ENCODE peak calls at places on chromosomes 11 and 22, in nine cellular contexts. S is hypothalamus; K is dorsolateral prefrontal cortex; C is posterior cingulate gyrus; R is stimulated activated CD8-positive, alpha-beta memory T cell treated with anti-CD3 and anti-CD28 coated beads, Interleukin-7, amount 100 ng/mL, for 1 hour; V is NCI-H774; D is CD8-positive, alpha-beta T cell; M is amygdala; Z is fibroblast of villous mesenchyme. J is an unnamed sample.

GRCh38 chr11:111793863-111794262 is 27.7 kb upstream of the PPP2R1B start:
- DNase-seq in S (no peak), K (no peak), C (no peak), R (no peak), V (no peak), D (no peak), M (no peak), Z (peak; percentile 19), J (no peak)

GRCh38 chr22:46969961-46970360 is 207.5 kb downstream of the TBC1D22A start:
- DNase-seq in S (no peak), K (no peak), C (no peak), R (no peak), V (no peak), D (no peak), M (no peak), Z (no peak), J (no peak)

GRCh38 chr11:17986007-17986710 is 26.7 kb downstream of the SERGEF start:
- DNase-seq in S (no peak), K (no peak), C (no peak), R (no peak), V (no peak), D (no peak), M (no peak), Z (peak; percentile 69), J (no peak)

GRCh38 chr11:6357222-6357621 is 33.1 kb upstream of the SMPD1 start:
- DNase-seq in S (no peak), K (peak; percentile 81), C (peak; percentile 89), R (no peak), V (no peak), D (no peak), M (no peak), Z (peak; percentile 76), J (no peak)

GRCh38 chr11:69216609-69217008 is 60.9 kb downstream of the SMIM38 start:
- DNase-seq in S (no peak), K (no peak), C (peak; percentile 50), R (no peak), V (no peak), D (no peak), M (no peak), Z (no peak), J (no peak)

GRCh38 chr11:47395225-47396048 is 13.0 kb upstream of the SLC39A13 start:
- DNase-seq in S (no peak), K (no peak), C (peak; percentile 68), R (no peak), V (no peak), D (no peak), M (no peak), Z (no peak), J (no peak)

GRCh38 chr11:2301631-2302272 is at the start of the genes C11orf21 and TSPAN32:
- DNase-seq in S (no peak), K (peak; percentile 36), C (no peak), R (no peak), V (no peak), D (peak; percentile 48), M (no peak), Z (peak; percentile 62), J (no peak)

GRCh38 chr11:2763939-2764338 is 64.1 kb upstream of the KCNQ1OT1 start:
- DNase-seq in S (no peak), K (no peak), C (no peak), R (no peak), V (no peak), D (no peak), M (no peak), Z (no peak), J (no peak)

GRCh38 chr11:45662665-45663485 is 2.5 kb downstream of the CHST1 start:
- DNase-seq in S (peak; percentile 33), K (peak; percentile 78), C (peak; percentile 71), R (no peak), V (no peak), D (no peak), M (peak; percentile 42), Z (peak; percentile 79), J (no peak)

GRCh38 chr11:120775986-120776682 is 247.8 kb upstream of the TBCEL start:
- DNase-seq in S (no peak), K (no peak), C (no peak), R (no peak), V (no peak), D (no peak), M (no peak), Z (no peak), J (no peak)

GRCh38 chr11:1570896-1571759 is 943 bp downstream of the DUSP8 start:
- DNase-seq in S (no peak), K (no peak), C (peak; percentile 77), R (no peak), V (no peak), D (no peak), M (no peak), Z (no peak), J (no peak)

GRCh38 chr11:87299041-87299481 is 261.3 kb downstream of the TMEM135 start:
- DNase-seq in S (no peak), K (no peak), C (no peak), R (no peak), V (no peak), D (no peak), M (no peak), Z (peak; percentile 7), J (no peak)

GRCh38 chr11:129372609-129373488 is 2.8 kb upstream of the BARX2 start:
- DNase-seq in S (no peak), K (no peak), C (no peak), R (no peak), V (no peak), D (no peak), M (no peak), Z (no peak), J (no peak)

GRCh38 chr11:128860571-128861361 is 6.3 kb downstream of the KCNJ1 start:
- DNase-seq in S (no peak), K (no peak), C (no peak), R (no peak), V (no peak), D (no peak), M (no peak), Z (no peak), J (no peak)

GRCh38 chr11:100914415-100914814 is 215.2 kb downstream of the PGR start:
- DNase-seq in S (no peak), K (no peak), C (no peak), R (no peak), V (no peak), D (no peak), M (no peak), Z (no peak), J (no peak)

GRCh38 chr11:27976262-27976661 is 131.7 kb downstream of the KIF18A start:
- DNase-seq in S (no peak), K (no peak), C (no peak), R (no peak), V (no peak), D (no peak), M (no peak), Z (peak; percentile 6), J (no peak)

GRCh38 chr22:20130739-20131592 is 638 bp upstream of the ZDHHC8 start:
- DNase-seq in S (peak; percentile 87), K (peak; percentile 87), C (peak; percentile 97), R (peak; percentile 63), V (no peak), D (peak; percentile 71), M (peak; percentile 73), Z (peak; percentile 82), J (peak; percentile 76)

GRCh38 chr11:3920148-3920852 is 64.8 kb downstream of the STIM1 start:
- DNase-seq in S (no peak), K (no peak), C (no peak), R (peak; percentile 48), V (no peak), D (peak; percentile 55), M (no peak), Z (peak; percentile 83), J (no peak)

GRCh38 chr22:26766510-26767350 is 109.3 kb downstream of the MIAT start:
- DNase-seq in S (no peak), K (no peak), C (no peak), R (no peak), V (no peak), D (no peak), M (no peak), Z (no peak), J (no peak)

GRCh38 chr11:54832676-54833075 is 126.0 kb downstream of the OR4A5 start:
- DNase-seq in S (no peak), K (no peak), C (peak; percentile 29), R (no peak), V (no peak), D (no peak), M (no peak), Z (no peak), J (no peak)

GRCh38 chr11:119758291-119758690 is 29.3 kb upstream of the NECTIN1 start:
- DNase-seq in S (no peak), K (no peak), C (no peak), R (no peak), V (no peak), D (no peak), M (no peak), Z (peak; percentile 38), J (no peak)

GRCh38 chr22:37897805-37898204 is 8.3 kb upstream of the MICALL1 start:
- DNase-seq in S (no peak), K (no peak), C (peak; percentile 10), R (no peak), V (no peak), D (no peak), M (no peak), Z (no peak), J (no peak)

GRCh38 chr22:44668190-44668885 is 33.7 kb upstream of the PRR5 start:
- DNase-seq in S (no peak), K (no peak), C (peak; percentile 70), R (no peak), V (no peak), D (peak; percentile 34), M (no peak), Z (no peak), J (no peak)

GRCh38 chr11:12215192-12215591 is 104.8 kb downstream of the MICAL2 start:
- DNase-seq in S (no peak), K (no peak), C (no peak), R (no peak), V (no peak), D (no peak), M (no peak), Z (no peak), J (no peak)

GRCh38 chr22:50271519-50271970 is 1.4 kb upstream of the MAPK11 start:
- DNase-seq in S (peak; percentile 49), K (no peak), C (peak; percentile 87), R (no peak), V (peak; percentile 13), D (peak; percentile 34), M (no peak), Z (peak; percentile 68), J (no peak)

GRCh38 chr11:44622721-44623258 is 57.3 kb downstream of the CD82 start:
- DNase-seq in S (no peak), K (peak; percentile 8), C (peak; percentile 63), R (no peak), V (no peak), D (no peak), M (no peak), Z (no peak), J (no peak)

GRCh38 chr22:26981111-26981510 is 323.7 kb downstream of the MIAT start:
- DNase-seq in S (no peak), K (no peak), C (no peak), R (no peak), V (no peak), D (no peak), M (no peak), Z (no peak), J (no peak)

GRCh38 chr11:111574373-111575230 is 27.6 kb upstream of the SIK2 start:
- DNase-seq in S (no peak), K (no peak), C (no peak), R (no peak), V (no peak), D (no peak), M (no peak), Z (no peak), J (no peak)

J was measured in caudate nucleus.